ENCODE peak calls at places on chromosome 7, in nine cellular contexts. One of them, this sample, is unnamed.

GRCh38 chr7:93142127-93142526 is 6.1 kb downstream of the SAMD9L start:
- DNase-seq in HCT116: no peak
- DNase-seq in A549: no peak
- DNase-seq in fibroblast of pulmonary artery: peak
- DNase-seq in PC-9: no peak
- DNase-seq in transverse colon: no peak
- DNase-seq in lower lobe of right lung: no peak
- DNase-seq in heart left ventricle: no peak
- DNase-seq in AG10803: no peak
- DNase-seq in this sample: no peak

GRCh38 chr7:81725003-81725402 is 44.8 kb downstream of the HGF start:
- DNase-seq in HCT116: no peak
- DNase-seq in A549: no peak
- DNase-seq in fibroblast of pulmonary artery: peak
- DNase-seq in PC-9: no peak
- DNase-seq in transverse colon: no peak
- DNase-seq in lower lobe of right lung: no peak
- DNase-seq in heart left ventricle: no peak
- DNase-seq in AG10803: peak
- DNase-seq in this sample: no peak

GRCh38 chr7:50795831-50796230 is 13.1 kb upstream of the GRB10 start:
- DNase-seq in HCT116: no peak
- DNase-seq in A549: no peak
- DNase-seq in fibroblast of pulmonary artery: no peak
- DNase-seq in PC-9: peak
- DNase-seq in transverse colon: no peak
- DNase-seq in lower lobe of right lung: no peak
- DNase-seq in heart left ventricle: no peak
- DNase-seq in AG10803: no peak
- DNase-seq in this sample: no peak

GRCh38 chr7:16347461-16348192 is 73.7 kb downstream of the CRPPA start:
- DNase-seq in HCT116: no peak
- DNase-seq in A549: no peak
- DNase-seq in fibroblast of pulmonary artery: peak
- DNase-seq in PC-9: no peak
- DNase-seq in transverse colon: no peak
- DNase-seq in lower lobe of right lung: no peak
- DNase-seq in heart left ventricle: no peak
- DNase-seq in AG10803: peak
- DNase-seq in this sample: no peak

GRCh38 chr7:25698709-25699108 is 453.3 kb upstream of the NFE2L3 start:
- DNase-seq in HCT116: no peak
- DNase-seq in A549: no peak
- DNase-seq in fibroblast of pulmonary artery: no peak
- DNase-seq in PC-9: no peak
- DNase-seq in transverse colon: no peak
- DNase-seq in lower lobe of right lung: no peak
- DNase-seq in heart left ventricle: no peak
- DNase-seq in AG10803: no peak
- DNase-seq in this sample: no peak

GRCh38 chr7:37450035-37450434 is 1.4 kb upstream of the ELMO1 start:
- DNase-seq in HCT116: no peak
- DNase-seq in A549: no peak
- DNase-seq in fibroblast of pulmonary artery: no peak
- DNase-seq in PC-9: no peak
- DNase-seq in transverse colon: no peak
- DNase-seq in lower lobe of right lung: no peak
- DNase-seq in heart left ventricle: no peak
- DNase-seq in AG10803: no peak
- DNase-seq in this sample: no peak

GRCh38 chr7:26199301-26200112 is 1.0 kb downstream of the HNRNPA2B1 start:
- DNase-seq in HCT116: no peak
- DNase-seq in A549: no peak
- DNase-seq in fibroblast of pulmonary artery: peak
- DNase-seq in PC-9: no peak
- DNase-seq in transverse colon: peak
- DNase-seq in lower lobe of right lung: peak
- DNase-seq in heart left ventricle: peak
- DNase-seq in AG10803: peak
- DNase-seq in this sample: no peak

GRCh38 chr7:135745702-135746312 is 2.8 kb downstream of the FAM180A start:
- DNase-seq in HCT116: peak
- DNase-seq in A549: peak
- DNase-seq in fibroblast of pulmonary artery: peak
- DNase-seq in PC-9: peak
- DNase-seq in transverse colon: peak
- DNase-seq in lower lobe of right lung: no peak
- DNase-seq in heart left ventricle: peak
- DNase-seq in AG10803: peak
- DNase-seq in this sample: no peak

GRCh38 chr7:88318196-88318595 is 11.5 kb upstream of the STEAP4 start:
- DNase-seq in HCT116: no peak
- DNase-seq in A549: no peak
- DNase-seq in fibroblast of pulmonary artery: no peak
- DNase-seq in PC-9: no peak
- DNase-seq in transverse colon: no peak
- DNase-seq in lower lobe of right lung: no peak
- DNase-seq in heart left ventricle: no peak
- DNase-seq in AG10803: no peak
- DNase-seq in this sample: no peak

DNA sequence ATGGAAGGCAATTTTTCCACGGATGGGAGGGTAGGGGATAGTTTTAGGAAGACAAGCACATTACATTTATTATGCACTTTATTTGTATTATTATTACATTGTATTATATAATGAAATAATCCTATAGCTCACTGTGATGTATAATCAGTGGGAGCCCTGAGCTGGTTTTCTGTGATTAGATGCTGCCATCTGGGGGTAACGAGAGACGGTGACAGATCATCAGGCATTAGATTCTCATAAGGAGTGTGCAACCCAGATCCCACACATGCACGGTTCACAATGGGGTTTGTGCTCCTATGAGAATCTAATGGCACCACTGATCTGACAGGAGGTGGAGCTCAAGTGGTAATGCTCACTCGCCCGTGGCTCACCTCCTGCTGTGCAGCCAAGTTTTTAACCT is 103.9 kb upstream of the STK17A start:
- DNase-seq in HCT116: no peak
- DNase-seq in A549: no peak
- DNase-seq in fibroblast of pulmonary artery: no peak
- DNase-seq in PC-9: no peak
- DNase-seq in transverse colon: no peak
- DNase-seq in lower lobe of right lung: no peak
- DNase-seq in heart left ventricle: no peak
- DNase-seq in AG10803: no peak
- DNase-seq in this sample: no peak
- TF ChIP-seq CTCF in HCT116: no peak
- TF ChIP-seq CTCF in A549: peak
- TF ChIP-seq CTCF in fibroblast of pulmonary artery: no peak
- TF ChIP-seq CTCF in PC-9: peak
- TF ChIP-seq CTCF in transverse colon: no peak
- TF ChIP-seq CTCF in lower lobe of right lung: no peak
- TF ChIP-seq CTCF in heart left ventricle: no peak
- TF ChIP-seq CTCF in AG10803: no peak
- TF ChIP-seq CTCF in this sample: peak

DNA sequence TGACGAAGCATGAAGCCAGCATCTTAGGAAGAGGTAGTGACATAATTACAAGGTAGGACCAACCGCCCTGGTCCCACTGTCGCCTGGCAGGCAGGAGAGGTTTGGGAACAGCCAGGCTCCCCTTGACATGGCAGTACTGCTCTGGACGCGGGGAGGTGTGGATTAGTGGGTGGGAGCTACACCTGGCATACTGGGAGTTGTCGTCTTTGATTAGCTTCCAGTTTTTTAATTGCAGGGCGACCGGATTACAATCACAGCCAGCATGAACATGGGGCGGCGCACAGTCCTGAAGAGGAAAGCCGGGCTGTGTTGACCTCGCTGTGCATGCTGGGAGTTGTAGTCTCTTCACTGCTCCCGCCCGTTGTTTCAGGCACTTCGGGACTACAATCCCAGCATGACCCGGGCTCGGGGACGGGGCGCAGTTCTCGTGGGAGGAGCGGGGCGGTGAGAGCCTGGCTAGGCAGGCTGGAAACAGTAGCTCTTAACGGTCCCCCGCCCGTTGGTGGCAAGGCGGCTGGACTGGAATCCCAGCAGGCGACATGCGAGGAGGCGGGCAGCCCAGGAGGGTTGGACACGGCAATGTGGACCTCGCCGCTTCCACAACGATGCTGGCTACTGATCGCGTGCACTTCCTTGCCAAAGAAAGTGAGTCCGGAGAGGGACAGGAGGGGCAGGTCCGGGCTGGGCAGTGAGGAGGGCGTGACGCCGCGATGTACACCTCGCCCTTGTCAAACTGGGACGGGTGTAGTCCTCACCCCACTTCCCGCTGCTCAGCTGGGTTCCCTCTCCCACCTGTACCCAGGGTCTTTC is 98.0 kb upstream of the ZNF722 start:
- DNase-seq in HCT116: no peak
- DNase-seq in A549: no peak
- DNase-seq in fibroblast of pulmonary artery: peak
- DNase-seq in PC-9: peak
- DNase-seq in transverse colon: peak
- DNase-seq in lower lobe of right lung: peak
- DNase-seq in heart left ventricle: peak
- DNase-seq in AG10803: peak
- DNase-seq in this sample: peak
- H3K4me3 ChIP-seq in HCT116: no peak
- H3K4me3 ChIP-seq in A549: no peak
- H3K4me3 ChIP-seq in fibroblast of pulmonary artery: no peak
- H3K4me3 ChIP-seq in PC-9: no peak
- H3K4me3 ChIP-seq in transverse colon: peak
- H3K4me3 ChIP-seq in lower lobe of right lung: peak
- H3K4me3 ChIP-seq in heart left ventricle: peak
- H3K4me3 ChIP-seq in AG10803: no peak
- H3K4me3 ChIP-seq in this sample: peak

DNA sequence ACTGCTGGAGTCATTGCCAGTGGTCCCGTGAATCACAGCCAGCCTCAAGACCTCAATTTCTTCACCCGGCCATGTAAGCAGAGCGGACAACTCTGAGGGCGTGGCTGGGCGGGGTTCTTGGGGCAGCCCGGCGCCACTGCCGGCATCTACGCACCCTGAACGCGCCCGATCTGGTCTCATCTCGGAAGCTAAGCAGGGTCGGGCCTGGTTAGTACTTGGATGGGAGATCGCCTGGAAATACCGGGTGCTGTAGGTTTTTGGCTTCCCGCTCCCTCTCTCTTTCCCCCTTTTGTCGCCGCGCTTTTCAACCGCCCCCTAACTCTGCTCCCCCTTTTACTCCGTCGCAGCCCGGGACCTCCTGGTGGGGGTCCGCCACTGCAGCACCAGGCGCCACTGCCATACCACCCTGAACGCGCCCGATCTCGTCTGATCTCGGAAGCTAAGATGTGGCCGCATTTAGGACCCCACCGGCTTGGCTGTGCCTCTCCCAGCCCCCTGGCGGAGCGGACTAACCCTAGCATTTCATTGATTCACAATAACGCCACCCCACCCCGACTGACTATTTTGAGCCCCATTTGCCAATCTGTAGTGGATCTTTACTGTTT is 25.3 kb downstream of the GARIN1A start:
- DNase-seq in HCT116: no peak
- DNase-seq in A549: peak
- DNase-seq in fibroblast of pulmonary artery: peak
- DNase-seq in PC-9: peak
- DNase-seq in transverse colon: peak
- DNase-seq in lower lobe of right lung: peak
- DNase-seq in heart left ventricle: peak
- DNase-seq in AG10803: peak
- DNase-seq in this sample: no peak
- TF ChIP-seq CTCF in HCT116: no peak
- TF ChIP-seq CTCF in A549: peak
- TF ChIP-seq CTCF in fibroblast of pulmonary artery: peak
- TF ChIP-seq CTCF in PC-9: no peak
- TF ChIP-seq CTCF in transverse colon: peak
- TF ChIP-seq CTCF in lower lobe of right lung: no peak
- TF ChIP-seq CTCF in heart left ventricle: peak
- TF ChIP-seq CTCF in AG10803: peak
- TF ChIP-seq CTCF in this sample: no peak

DNA sequence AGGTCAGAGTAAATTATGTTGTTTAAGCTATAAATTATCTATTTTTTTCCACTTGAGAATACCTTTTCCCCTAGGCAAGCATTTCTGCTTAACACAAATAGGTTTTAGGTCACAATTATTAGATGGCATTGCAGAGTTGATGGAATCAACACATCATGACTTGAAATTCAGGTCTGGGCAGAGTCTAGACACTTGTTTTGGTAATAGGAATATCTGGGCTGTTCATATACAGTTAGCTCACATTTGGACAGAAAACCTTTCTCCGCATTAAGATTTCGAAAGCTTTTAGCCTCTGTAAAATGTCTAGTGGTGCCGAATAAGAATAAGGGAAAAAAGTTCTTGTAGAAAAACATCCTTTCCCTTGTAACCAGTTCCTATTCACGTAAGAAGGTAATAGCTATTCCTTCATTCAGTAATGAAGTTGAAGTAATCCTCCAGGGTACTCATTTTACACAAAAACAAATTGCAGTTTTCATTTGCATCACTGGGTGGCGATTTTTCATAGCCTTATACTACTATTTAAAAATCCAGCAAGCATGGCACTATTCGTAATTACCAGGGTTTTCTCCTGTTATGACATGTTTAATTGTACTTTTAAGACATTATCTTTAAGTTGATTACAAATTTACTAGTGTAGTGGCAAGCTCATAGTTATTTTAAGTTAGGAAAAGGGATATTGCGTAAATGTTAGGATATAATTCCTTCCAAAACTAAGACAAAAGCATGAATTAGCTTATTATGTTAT is 37.0 kb downstream of the RPA3 start:
- DNase-seq in HCT116: peak
- DNase-seq in A549: peak
- DNase-seq in fibroblast of pulmonary artery: peak
- DNase-seq in PC-9: peak
- DNase-seq in transverse colon: peak
- DNase-seq in lower lobe of right lung: no peak
- DNase-seq in heart left ventricle: no peak
- DNase-seq in AG10803: peak
- DNase-seq in this sample: peak
- H3K4me3 ChIP-seq in HCT116: no peak
- H3K4me3 ChIP-seq in A549: no peak
- H3K4me3 ChIP-seq in fibroblast of pulmonary artery: no peak
- H3K4me3 ChIP-seq in PC-9: peak
- H3K4me3 ChIP-seq in transverse colon: no peak
- H3K4me3 ChIP-seq in lower lobe of right lung: no peak
- H3K4me3 ChIP-seq in heart left ventricle: peak
- H3K4me3 ChIP-seq in AG10803: no peak
- H3K4me3 ChIP-seq in this sample: peak